ENCODE peak calls at places on chromosomes 16 and 17, in eight cellular contexts. J is K562, F is HCT116, Q is HepG2, H is SK-N-SH, A is HL-60, P is GM12878, K is GM23338. G is an unnamed sample.
A peak's percentile ranks its signal among the peaks of the same experiment; 100 is the strongest.

GRCh38 chr17:69588739-69589334 is 174.3 kb downstream of the MAP2K6 start:
- DNase-seq in Q (no peak), K (peak; percentile 39), J (no peak), F (no peak), A (no peak), P (no peak), H (no peak), G (no peak)

GRCh38 chr16:89401205-89401604 is 89.2 kb downstream of the ANKRD11 start:
- DNase-seq in Q (no peak), P (no peak), K (no peak), H (no peak), A (no peak), J (no peak), F (no peak), G (no peak)

GRCh38 chr17:9893606-9894005 is 11.5 kb downstream of the RCVRN start:
- DNase-seq in H (no peak), A (no peak), K (no peak), J (no peak), Q (no peak), P (no peak), F (no peak), G (no peak)

GRCh38 chr17:5793899-5794298 is 209.6 kb upstream of the NLRP1 start:
- DNase-seq in K (peak; percentile 80), H (no peak), F (no peak), J (no peak), A (no peak), P (no peak), Q (no peak), G (no peak)

GRCh38 chr16:11359370-11359769 is 14.1 kb downstream of the RMI2 start:
- DNase-seq in A (no peak), K (no peak), F (peak; percentile 12), P (no peak), H (no peak), J (no peak), Q (no peak), G (no peak)

GRCh38 chr17:49455226-49455968 is 39.7 kb upstream of the NGFR start:
- DNase-seq in K (no peak), H (peak; percentile 73), P (no peak), J (no peak), Q (no peak), F (no peak), A (no peak), G (no peak)

GRCh38 chr17:71709271-71709670 is 411.5 kb upstream of the SOX9 start:
- DNase-seq in H (no peak), P (no peak), F (no peak), K (no peak), J (no peak), A (no peak), Q (no peak), G (no peak)

GRCh38 chr16:12406158-12406557 is 397.5 kb downstream of the CPPED1 start:
- DNase-seq in A (no peak), K (no peak), F (no peak), H (no peak), Q (no peak), P (no peak), J (no peak), G (no peak)

GRCh38 chr16:9612267-9612666 is 520.8 kb downstream of the HAPSTR1 start:
- DNase-seq in F (no peak), A (no peak), H (no peak), P (no peak), Q (no peak), J (no peak), K (no peak), G (no peak)

GRCh38 chr16:68444058-68444657 is 4.2 kb downstream of the SMPD3 start:
- DNase-seq in Q (peak; percentile 43), H (no peak), K (peak; percentile 84), F (no peak), J (peak; percentile 31), A (peak; percentile 14), P (no peak), G (no peak)

GRCh38 chr16:57244767-57245471 is at the start of gene ARL2BP:
- DNase-seq in Q (peak; percentile 96), H (peak; percentile 99), F (peak; percentile 94), J (peak; percentile 97), K (peak; percentile 99), A (peak; percentile 88), P (peak; percentile 84), G (peak; percentile 87)

GRCh38 chr17:48546924-48547838 is 2.3 kb upstream of the HOXB2 start:
- DNase-seq in P (no peak), J (peak; percentile 94), H (no peak), Q (no peak), K (no peak), F (no peak), A (no peak), G (no peak)

GRCh38 chr17:39618252-39618913 is 8.4 kb upstream of the PPP1R1B start:
- DNase-seq in J (no peak), A (no peak), K (peak; percentile 49), P (no peak), Q (no peak), H (peak; percentile 64), F (no peak), G (no peak)
- TF ChIP-seq REST in J (no peak), A (no peak), K (no peak), P (no peak), Q (no peak), H (no peak), F (no peak), G (no peak)

GRCh38 chr16:85291302-85292148 is 179.3 kb upstream of the CIBAR2 start:
- DNase-seq in P (no peak), Q (peak; percentile 93), J (peak; percentile 81), H (no peak), A (no peak), K (no peak), F (no peak), G (no peak)
- TF ChIP-seq POLR2AphosphoS5 in P (no peak), Q (no peak), J (no peak), H (no peak), A (no peak), K (no peak), F (no peak), G (no peak)

GRCh38 chr17:694239-694638 is 20.4 kb downstream of the VPS53 start:
- DNase-seq in A (no peak), H (no peak), F (no peak), J (no peak), K (no peak), Q (no peak), P (no peak), G (peak; percentile 91)
- H3K27ac ChIP-seq in A (no peak overlapping the region), H (peak overlapping the region; percentile 45), F (no peak overlapping the region), J (no peak overlapping the region), K (no peak overlapping the region), Q (no peak overlapping the region), P (no peak overlapping the region), G (no peak overlapping the region)

DNA sequence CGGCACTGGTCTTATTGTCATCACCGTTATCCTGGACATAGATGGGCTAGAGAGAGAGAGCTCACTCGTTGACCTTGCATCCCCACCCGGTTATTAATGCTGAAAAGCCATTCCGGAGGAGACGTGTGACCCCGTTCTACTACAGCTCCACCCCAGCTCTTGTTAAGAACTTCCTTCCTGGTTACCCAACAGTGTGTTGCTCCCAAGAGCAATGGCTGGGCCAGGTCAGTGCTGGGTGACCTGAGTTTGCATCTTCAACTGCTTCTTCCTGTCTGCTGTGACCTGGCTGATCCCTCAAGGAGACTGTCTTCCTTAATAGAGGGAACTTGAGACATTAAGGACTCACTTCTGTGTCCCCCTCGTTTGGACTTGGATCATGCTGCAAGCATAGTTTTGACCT is 96.1 kb upstream of the SDK2 start:
- DNase-seq in H (no peak), F (no peak), A (no peak), Q (no peak), P (no peak), K (no peak), J (no peak), G (no peak)
- TF ChIP-seq REST in H (no peak), F (no peak), A (no peak), Q (no peak), P (no peak), K (no peak), J (no peak), G (no peak)

GRCh38 chr16:49112754-49113153 is 168.9 kb downstream of the CBLN1 start:
- DNase-seq in K (no peak), J (no peak), F (no peak), H (peak; percentile 33), P (no peak), Q (no peak), A (no peak), G (no peak)
- TF ChIP-seq POLR2AphosphoS5 in K (no peak), J (no peak), F (no peak), H (no peak), P (no peak), Q (no peak), A (no peak), G (no peak)

GRCh38 chr17:75808905-75809621 is 24.5 kb downstream of the UNK start:
- DNase-seq in Q (no peak), P (peak; percentile 57), K (no peak), F (no peak), H (peak; percentile 27), J (peak; percentile 67), A (no peak), G (no peak)

GRCh38 chr17:75809631-75810111 is 25.1 kb downstream of the UNK start:
- DNase-seq in Q (no peak), J (no peak), A (no peak), P (no peak), F (no peak), H (peak; percentile 29), K (no peak), G (no peak)

GRCh38 chr17:75807861-75808260 is 23.3 kb downstream of the UNK start:
- DNase-seq in J (no peak), K (no peak), A (no peak), H (no peak), P (no peak), F (no peak), Q (no peak), G (no peak)

GRCh38 chr17:75806822-75807500 is 22.4 kb downstream of the UNK start:
- DNase-seq in A (no peak), H (no peak), Q (no peak), K (no peak), P (no peak), F (no peak), J (no peak), G (no peak)

GRCh38 chr17:75808549-75808904 is 23.9 kb downstream of the UNK start:
- DNase-seq in H (no peak), P (no peak), A (no peak), F (no peak), J (no peak), Q (no peak), K (no peak), G (no peak)
- H3K27ac ChIP-seq in H (peak overlapping the region; percentile 30), P (peak overlapping the region; percentile 1), A (no peak overlapping the region), F (no peak overlapping the region), J (no peak overlapping the region), Q (no peak overlapping the region), K (peak overlapping the region; percentile 76), G (no peak overlapping the region)

DNA sequence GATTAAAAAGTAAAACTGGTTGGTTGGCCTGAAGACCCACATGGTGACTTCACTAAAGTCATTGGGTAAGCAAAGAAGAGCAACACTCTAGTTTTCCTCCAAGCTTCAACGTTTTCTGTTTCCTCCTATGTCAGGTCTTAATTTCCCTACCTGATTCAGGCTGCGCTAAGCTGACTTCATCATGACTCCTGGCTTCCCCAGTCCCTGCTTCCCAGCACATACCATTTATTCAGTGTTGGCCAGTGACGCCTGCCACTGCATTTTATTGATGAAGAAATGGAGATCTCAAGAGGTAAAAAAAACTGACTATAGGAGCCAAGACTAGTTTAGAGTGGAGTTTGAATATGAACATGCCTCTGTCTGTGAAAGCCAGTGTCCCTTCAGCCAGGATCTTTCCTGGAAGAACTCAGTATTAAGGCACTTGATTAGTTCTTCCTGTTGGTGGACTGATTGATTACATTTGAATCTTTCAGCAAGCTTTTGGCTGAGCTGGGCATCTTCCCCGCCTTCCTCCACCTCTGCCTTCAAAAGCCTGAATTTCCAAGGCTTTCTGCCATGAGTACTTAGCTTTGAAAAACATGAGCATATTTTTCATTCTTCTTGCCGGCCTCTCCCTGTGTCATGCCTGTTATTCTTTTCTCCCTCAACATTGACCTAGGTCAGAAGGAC is 645.5 kb downstream of the WWOX start:
- DNase-seq in A (no peak), H (no peak), K (no peak), J (no peak), F (no peak), Q (no peak), P (no peak), G (no peak)
- TF ChIP-seq REST in A (no peak), H (no peak), K (no peak), J (no peak), F (no peak), Q (no peak), P (no peak), G (no peak)

G was measured in Panc1.